ENCODE peak calls at places on chromosomes 16 and 17, in seven cellular contexts. M is nucleus accumbens; W is GM06990; N is stimulated activated CD8-positive, alpha-beta memory T cell treated with anti-CD3 and anti-CD28 coated beads, Interleukin-7, amount 100 ng/mL, for 1 hour; S is activated CD8-positive, alpha-beta T cell treated with anti-CD3 and anti-CD28 coated beads, Interleukin-2, amount 10 ng/mL, durations not matched to agents 7 days and 5 days; H is islet precursor cell; L is endodermal cell. P is an unnamed sample.

GRCh38 chr16:2058901-2059300 is 11.1 kb downstream of the TSC2 start:
- DNase-seq in S (no peak), W (no peak), H (no peak), M (no peak), L (no peak), N (no peak), P (no peak)

GRCh38 chr16:84448444-84448843 is 56.0 kb downstream of the MEAK7 start:
- DNase-seq in S (no peak), H (peak), L (peak), W (no peak), N (no peak), M (no peak), P (no peak)

GRCh38 chr17:4156750-4157381 is 13.9 kb downstream of the CYB5D2 start:
- DNase-seq in N (no peak), L (peak), M (no peak), S (no peak), H (no peak), W (no peak), P (no peak)

GRCh38 chr16:51524555-51525373 is 373.7 kb upstream of the SALL1 start:
- DNase-seq in M (peak), L (no peak), N (no peak), W (no peak), H (no peak), S (no peak), P (no peak)

GRCh38 chr17:45225051-45225700 is 3.5 kb downstream of the FMNL1 start:
- DNase-seq in N (no peak), L (no peak), S (peak), M (no peak), W (peak), H (peak), P (no peak)

GRCh38 chr17:9235346-9235745 is 214.0 kb downstream of the NTN1 start:
- DNase-seq in S (no peak), H (no peak), W (no peak), M (no peak), L (no peak), N (no peak), P (no peak)

GRCh38 chr17:65261682-65262636 is 124.8 kb downstream of the RGS9 start:
- DNase-seq in L (peak), M (no peak), S (no peak), H (no peak), N (no peak), W (no peak), P (no peak)

GRCh38 chr17:81858967-81859905 is 1.1 kb downstream of the P4HB start:
- DNase-seq in H (no peak), N (no peak), W (no peak), S (peak), L (no peak), M (no peak), P (no peak)

GRCh38 chr17:76515291-76515949 is 14.2 kb upstream of the RHBDF2 start:
- DNase-seq in M (no peak), S (peak), N (peak), L (no peak), H (no peak), W (peak), P (peak)

GRCh38 chr16:4200781-4201137 is 41.1 kb downstream of the SRL start:
- DNase-seq in N (no peak), W (no peak), S (no peak), H (no peak), L (no peak), M (no peak), P (no peak)

GRCh38 chr17:83099570-83100181 is 20.3 kb downstream of the METRNL start:
- DNase-seq in S (no peak), H (no peak), N (no peak), W (no peak), L (no peak), M (no peak), P (no peak)

P was measured in breast epithelium.